ENCODE peak calls at places on chromosome 19, in five cellular contexts. C, J, Z, M and K are unnamed samples.
A peak's percentile ranks its signal among the peaks of the same experiment; 100 is the strongest.

GRCh38 chr19:13262450-13262849 is 112.2 kb downstream of the IER2 start:
- DNase-seq in C (peak; percentile 45), J (no peak), Z (no peak), M (peak; percentile 21), K (peak; percentile 59)

GRCh38 chr19:40242480-40242879 is 16.0 kb upstream of the CCNP start:
- DNase-seq in C (no peak), J (no peak), Z (no peak), M (no peak), K (no peak)

GRCh38 chr19:41518141-41518540 is 57.8 kb upstream of the CEACAM21 start:
- DNase-seq in C (no peak), J (no peak), Z (no peak), M (no peak), K (no peak)

GRCh38 chr19:54465367-54466109 is 2.0 kb upstream of the LENG9 start:
- DNase-seq in C (no peak), J (no peak), Z (no peak), M (no peak), K (peak; percentile 36)

GRCh38 chr19:23971598-23971997 is 56.9 kb downstream of the ZNF726 start:
- DNase-seq in C (no peak), J (no peak), Z (no peak), M (no peak), K (no peak)

GRCh38 chr19:40932008-40932959 is 50.3 kb upstream of the CYP2A7 start:
- DNase-seq in C (no peak), J (no peak), Z (no peak), M (no peak), K (no peak)

GRCh38 chr19:51030631-51031030 is 4.2 kb downstream of the KLK12 start:
- DNase-seq in C (no peak), J (peak; percentile 52), Z (no peak), M (no peak), K (no peak)

GRCh38 chr19:28843771-28844492 is 369.0 kb downstream of the UQCRFS1 start:
- DNase-seq in C (no peak), J (no peak), Z (no peak), M (no peak), K (no peak)

GRCh38 chr19:49559928-49560327 is 20.4 kb downstream of the NOSIP start:
- DNase-seq in C (no peak), J (no peak), Z (no peak), M (no peak), K (no peak)

GRCh38 chr19:42420055-42420544 is 7.1 kb downstream of the LIPE start:
- DNase-seq in C (peak; percentile 89), J (peak; percentile 58), Z (peak; percentile 64), M (peak; percentile 58), K (peak; percentile 83)

GRCh38 chr19:55305491-55305890 is 19.6 kb downstream of the TMEM150B start:
- DNase-seq in C (peak; percentile 62), J (no peak), Z (no peak), M (peak; percentile 36), K (peak; percentile 72)

GRCh38 chr19:31535691-31536460 is 186.6 kb upstream of the TSHZ3 start:
- DNase-seq in C (no peak), J (no peak), Z (no peak), M (no peak), K (no peak)

GRCh38 chr19:38316477-38317067 is 825 bp upstream of the YIF1B start:
- DNase-seq in C (no peak), J (no peak), Z (no peak), M (no peak), K (no peak)

GRCh38 chr19:729564-730381 is 21.0 kb downstream of the PALM start:
- DNase-seq in C (no peak), J (no peak), Z (no peak), M (no peak), K (no peak)

GRCh38 chr19:37845932-37846331 is 60.5 kb downstream of the WDR87 start:
- DNase-seq in C (no peak), J (no peak), Z (no peak), M (no peak), K (no peak)

GRCh38 chr19:30049226-30049625 is 107.2 kb downstream of the URI1 start:
- DNase-seq in C (no peak), J (no peak), Z (no peak), M (no peak), K (no peak)

DNA sequence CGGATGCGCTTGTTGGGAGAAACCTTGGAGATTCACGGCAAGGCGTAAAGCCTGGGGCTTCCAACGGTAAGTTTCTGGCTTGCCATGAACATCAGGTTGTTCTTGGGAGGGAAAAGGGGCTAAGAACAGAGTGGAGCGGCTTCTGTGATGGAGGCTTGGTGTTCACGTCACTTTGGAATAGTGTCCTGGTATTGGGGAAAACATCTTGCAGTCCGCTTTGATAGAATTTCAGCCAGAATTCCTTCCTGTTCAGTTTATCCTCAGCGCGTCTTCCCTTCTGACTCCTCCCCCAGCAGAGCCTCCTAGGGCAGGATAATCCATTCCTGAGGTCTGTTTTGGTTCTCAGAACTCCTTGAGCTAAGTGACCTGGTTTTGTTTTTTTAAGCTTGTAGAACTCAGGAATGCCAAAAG is 2.0 kb downstream of the KCTD15 start:
- DNase-seq in C (no peak), J (no peak), Z (no peak), M (no peak), K (no peak)
- TF ChIP-seq POLR2A in C (no peak), J (no peak), Z (no peak), M (no peak), K (no peak)

GRCh38 chr19:20662421-20663105 is 1.2 kb upstream of the ZNF626 start:
- DNase-seq in C (no peak), J (no peak), Z (no peak), M (no peak), K (no peak)

GRCh38 chr19:20667281-20667680 is 5.9 kb upstream of the ZNF626 start:
- DNase-seq in C (no peak), J (no peak), Z (no peak), M (no peak), K (no peak)

GRCh38 chr19:20660473-20660872 is 898 bp downstream of the ZNF626 start:
- DNase-seq in C (no peak), J (no peak), Z (no peak), M (no peak), K (no peak)

GRCh38 chr19:20664917-20665781 is 3.8 kb upstream of the ZNF626 start:
- DNase-seq in C (no peak), J (no peak), Z (no peak), M (no peak), K (no peak)

GRCh38 chr19:20661150-20661819 is at the start of gene ZNF626:
- DNase-seq in C (no peak), J (peak; percentile 98), Z (peak; percentile 88), M (peak; percentile 98), K (peak; percentile 33)
- TF ChIP-seq POLR2A in C (no peak), J (peak; percentile 65), Z (peak; percentile 59), M (peak; percentile 89), K (no peak)

DNA sequence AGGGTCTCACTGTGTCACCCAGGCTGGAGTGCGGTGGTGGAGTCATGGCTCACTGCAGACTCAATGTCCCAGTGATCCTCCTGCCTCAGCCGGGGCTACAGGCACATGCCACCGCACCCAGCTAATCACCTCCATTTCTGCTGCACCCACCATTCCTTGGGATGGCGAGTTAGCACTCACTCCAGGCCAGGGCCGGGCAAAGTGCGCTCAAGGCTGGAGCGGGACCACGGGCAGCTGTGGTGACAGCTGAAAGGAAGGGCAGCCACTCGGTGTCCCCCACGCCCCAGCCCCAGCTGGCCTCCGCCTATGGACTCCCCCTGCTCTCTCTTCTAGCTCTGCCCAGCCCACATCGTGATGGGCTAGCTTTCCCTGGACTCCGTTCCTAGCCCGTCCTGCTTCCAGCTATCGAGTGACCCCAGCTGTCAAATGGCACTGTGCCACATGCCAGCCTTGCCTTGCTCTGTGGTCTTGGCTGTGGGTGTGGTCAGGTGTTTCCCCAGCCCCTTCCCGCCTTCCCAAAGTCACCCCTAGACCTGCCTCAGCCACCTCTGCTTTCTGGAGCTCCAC is 4.1 kb downstream of the MICOS13 start:
- DNase-seq in C (no peak), J (no peak), Z (no peak), M (no peak), K (no peak)
- TF ChIP-seq POLR2A in C (no peak), J (no peak), Z (no peak), M (no peak), K (no peak)

GRCh38 chr19:44845286-44845611 is 848 bp upstream of the NECTIN2 start:
- DNase-seq in C (no peak), J (peak; percentile 79), Z (no peak), M (no peak), K (no peak)

GRCh38 chr19:44848036-44848804 is 2.1 kb downstream of the NECTIN2 start:
- DNase-seq in C (no peak), J (peak; percentile 75), Z (no peak), M (peak; percentile 47), K (no peak)

GRCh38 chr19:44847144-44848035 is 1.3 kb downstream of the NECTIN2 start:
- DNase-seq in C (peak; percentile 64), J (peak; percentile 88), Z (peak; percentile 84), M (peak; percentile 86), K (peak; percentile 47)

GRCh38 chr19:44846455-44847143 is 502 bp downstream of the NECTIN2 start:
- DNase-seq in C (no peak), J (peak; percentile 80), Z (peak; percentile 48), M (no peak), K (no peak)

GRCh38 chr19:44845612-44846454 is at the start of gene NECTIN2:
- DNase-seq in C (peak; percentile 99), J (peak; percentile 100), Z (peak; percentile 100), M (peak; percentile 100), K (peak; percentile 93)
- TF ChIP-seq POLR2A in C (peak; percentile 63), J (peak; percentile 88), Z (peak; percentile 90), M (peak; percentile 89), K (no peak)